ENCODE peak calls at places on chromosome 1, in four cellular contexts. B is brain microvascular endothelial cell, I is GM23338, K is IMR-90. G is an unnamed sample.

GRCh38 chr1:232878141-232878540 is 72.3 kb upstream of the NTPCR start:
- DNase-seq in B (no peak), I (no peak), K (no peak), G (no peak)

GRCh38 chr1:58033311-58033710 is 513.2 kb downstream of the OMA1 start:
- DNase-seq in B (no peak), K (no peak), I (no peak), G (no peak)

GRCh38 chr1:59422921-59423575 is 126.2 kb downstream of the FGGY start:
- DNase-seq in K (no peak), I (no peak), B (no peak), G (no peak)

GRCh38 chr1:173532237-173532636 is 55.1 kb downstream of the PRDX6 start:
- DNase-seq in K (no peak), B (no peak), I (no peak), G (no peak)

GRCh38 chr1:227280836-227281235 is 37.5 kb downstream of the CDC42BPA start:
- DNase-seq in B (no peak), I (peak; percentile 8), K (no peak), G (no peak)

GRCh38 chr1:242211254-242212022 is 212.5 kb upstream of the MAP1LC3C start:
- DNase-seq in I (peak; percentile 63), B (no peak), K (no peak), G (no peak)

GRCh38 chr1:243783714-243784113 is 66.3 kb downstream of the AKT3 start:
- DNase-seq in I (no peak), K (no peak), B (no peak), G (no peak)

GRCh38 chr1:33327587-33328325 is 6.9 kb upstream of the A3GALT2 start:
- DNase-seq in I (no peak), K (peak; percentile 99), B (peak; percentile 97), G (peak; percentile 98)

GRCh38 chr1:109770331-109771095 is 6.8 kb upstream of the EPS8L3 start:
- DNase-seq in I (no peak), B (no peak), K (no peak), G (no peak)

GRCh38 chr1:66380452-66381212 is 153.3 kb upstream of the SGIP1 start:
- DNase-seq in B (no peak), I (no peak), K (no peak), G (no peak)

GRCh38 chr1:109231085-109231484 is 17.4 kb downstream of the SARS1 start:
- DNase-seq in K (no peak), I (no peak), B (no peak), G (no peak)

GRCh38 chr1:116580446-116581322 is 9.9 kb upstream of the CD58 start:
- DNase-seq in K (no peak), B (no peak), I (no peak), G (no peak)

GRCh38 chr1:62905309-62905708 is 121.4 kb downstream of the ATG4C start:
- DNase-seq in B (no peak), I (no peak), K (no peak), G (no peak)

GRCh38 chr1:62903522-62903921 is 119.6 kb downstream of the ATG4C start:
- DNase-seq in B (no peak), I (no peak), K (no peak), G (no peak)

GRCh38 chr1:62906428-62906886 is 122.5 kb downstream of the ATG4C start:
- DNase-seq in B (peak; percentile 10), K (peak; percentile 11), I (peak; percentile 79), G (peak; percentile 1)

GRCh38 chr1:62905872-62906271 is 121.9 kb downstream of the ATG4C start:
- DNase-seq in I (peak; percentile 18), B (no peak), K (no peak), G (no peak)

GRCh38 chr1:62904537-62904936 is 120.6 kb downstream of the ATG4C start:
- DNase-seq in K (no peak), I (no peak), B (no peak), G (no peak)
- H3K4me3 ChIP-seq in K (no peak overlapping the region), I (no peak overlapping the region), B (no peak overlapping the region), G (no peak overlapping the region)

GRCh38 chr1:153944005-153944821 is 2.3 kb downstream of the DENND4B start:
- DNase-seq in B (no peak), I (no peak), K (no peak), G (no peak)
- H3K4me3 ChIP-seq in B (no peak overlapping the region), I (peak overlapping the region; percentile 95), K (no peak overlapping the region), G (no peak overlapping the region)

GRCh38 chr1:184567016-184567415 is 180.2 kb downstream of the C1orf21 start:
- DNase-seq in B (no peak), K (no peak), I (no peak), G (no peak)

GRCh38 chr1:184563308-184563707 is 176.5 kb downstream of the C1orf21 start:
- DNase-seq in B (no peak), K (peak; percentile 40), I (no peak), G (peak; percentile 52)

GRCh38 chr1:184568148-184568547 is 181.3 kb downstream of the C1orf21 start:
- DNase-seq in B (no peak), I (no peak), K (no peak), G (no peak)

GRCh38 chr1:184569106-184569505 is 182.3 kb downstream of the C1orf21 start:
- DNase-seq in B (no peak), K (no peak), I (no peak), G (no peak)

DNA sequence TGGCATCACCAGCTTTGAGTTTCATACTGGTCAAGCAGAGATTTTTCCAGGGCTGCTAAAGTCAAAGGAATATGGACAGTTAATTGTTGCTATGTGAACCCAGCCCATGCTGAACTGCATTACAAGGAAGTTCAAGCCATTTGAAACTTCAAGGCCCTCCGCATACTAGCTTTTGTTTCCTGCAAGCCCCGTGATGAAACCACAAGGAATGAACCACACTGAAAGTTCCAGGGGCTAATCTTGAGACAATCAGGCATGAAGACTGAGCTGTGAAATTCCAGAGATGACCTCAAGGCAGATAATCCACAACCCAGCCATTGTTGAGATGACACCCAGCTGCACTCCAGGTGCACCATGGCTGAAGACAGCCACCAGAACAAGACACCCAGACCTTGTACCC is 180.8 kb downstream of the C1orf21 start:
- DNase-seq in B (peak; percentile 84), I (no peak), K (peak; percentile 11), G (peak; percentile 33)
- H3K4me3 ChIP-seq in B (no peak overlapping the region), I (no peak overlapping the region), K (no peak overlapping the region), G (no peak overlapping the region)

GRCh38 chr1:61156576-61157239 is 74.3 kb downstream of the NFIA start:
- DNase-seq in I (no peak), K (no peak), B (no peak), G (no peak)
- H3K4me3 ChIP-seq in I (no peak overlapping the region), K (no peak overlapping the region), B (no peak overlapping the region), G (no peak overlapping the region)